ENCODE peak calls at places on chromosomes 12 and 14, in five cellular contexts. W, P, T, O and M are unnamed samples.

GRCh38 chr14:36177489-36177888 is 967 bp upstream of the PTCSC3 start:
- DNase-seq in T (no peak), W (no peak), O (no peak), P (no peak), M (no peak)

GRCh38 chr12:15558915-15559528 is 230.2 kb downstream of the EPS8 start:
- DNase-seq in W (no peak), P (no peak), T (no peak), O (no peak), M (no peak)

GRCh38 chr12:104686196-104686595 is 229.4 kb downstream of the CHST11 start:
- DNase-seq in P (no peak), T (no peak), O (no peak), W (no peak), M (no peak)

GRCh38 chr12:29614926-29615325 is 117.4 kb upstream of the OVCH1 start:
- DNase-seq in T (no peak), O (no peak), W (no peak), P (no peak), M (no peak)

GRCh38 chr14:30053103-30053502 is 125.5 kb upstream of the PRKD1 start:
- DNase-seq in P (no peak), T (no peak), W (no peak), O (no peak), M (no peak)

GRCh38 chr12:80041691-80042090 is 57.6 kb upstream of the OTOGL start:
- DNase-seq in T (no peak), O (no peak), W (no peak), P (no peak), M (no peak)

GRCh38 chr14:54226103-54226502 is 170.7 kb upstream of the CDKN3 start:
- DNase-seq in T (no peak), W (no peak), P (no peak), O (no peak), M (no peak)

GRCh38 chr12:509494-509893 is 49.8 kb downstream of the B4GALNT3 start:
- DNase-seq in O (no peak), P (no peak), T (no peak), W (no peak), M (no peak)

GRCh38 chr12:67477682-67478265 is 170.8 kb upstream of the DYRK2 start:
- DNase-seq in O (no peak), P (no peak), T (no peak), W (no peak), M (no peak)

GRCh38 chr12:108561852-108562347 is 496 bp upstream of the ISCU start:
- DNase-seq in T (no peak), W (no peak), O (no peak), P (peak), M (no peak)

GRCh38 chr12:95574799-95575452 is 23.6 kb upstream of the USP44 start:
- DNase-seq in P (peak), O (no peak), T (no peak), W (no peak), M (no peak)